ENCODE peak calls at places on chromosome 10, in ten cellular contexts. B, G, S, Y, L, V, Q, K, F and R are unnamed samples.

GRCh38 chr10:76632158-76633051 is 1005.2 kb downstream of the KCNMA1 start:
- DNase-seq in G (peak; percentile 69), K (no peak), L (peak; percentile 40), B (no peak), S (peak; percentile 70), F (peak; percentile 18), V (no peak), Y (no peak), Q (peak; percentile 53), R (no peak)

GRCh38 chr10:17910144-17910789 is 41.5 kb upstream of the SLC39A12 start:
- DNase-seq in B (no peak), L (peak; percentile 1), V (peak; percentile 59), K (no peak), F (peak; percentile 46), Q (no peak), Y (peak; percentile 25), G (peak; percentile 26), S (peak; percentile 31), R (peak; percentile 52)

GRCh38 chr10:50805981-50806622 is 66.4 kb downstream of the ASAH2B start:
- DNase-seq in G (no peak), B (no peak), L (no peak), Y (no peak), F (no peak), V (no peak), Q (no peak), S (no peak), K (no peak), R (no peak)

GRCh38 chr10:33248638-33249037 is 85.8 kb downstream of the NRP1 start:
- DNase-seq in B (peak; percentile 64), F (peak; percentile 35), K (no peak), Q (no peak), Y (peak; percentile 73), L (no peak), S (peak; percentile 90), G (no peak), V (no peak), R (no peak)

GRCh38 chr10:26457088-26457487 is 18.9 kb downstream of the APBB1IP start:
- DNase-seq in Q (no peak), F (peak; percentile 79), V (no peak), K (no peak), L (no peak), B (no peak), S (no peak), G (no peak), Y (no peak), R (no peak)

GRCh38 chr10:201328-201771 is 66.1 kb downstream of the ZMYND11 start:
- DNase-seq in F (no peak), B (no peak), Q (no peak), L (no peak), Y (no peak), K (no peak), S (peak; percentile 34), V (no peak), G (no peak), R (no peak)

GRCh38 chr10:124601016-124601415 is 139.4 kb downstream of the LHPP start:
- DNase-seq in Y (no peak), B (no peak), Q (no peak), G (no peak), F (no peak), V (no peak), S (no peak), L (no peak), K (no peak), R (no peak)

GRCh38 chr10:27746364-27747095 is 911 bp upstream of the MKX start:
- DNase-seq in S (no peak), L (no peak), F (no peak), Y (no peak), K (no peak), Q (no peak), V (no peak), G (peak; percentile 70), B (no peak), R (no peak)

GRCh38 chr10:68332259-68333057 is at the start of gene PBLD:
- DNase-seq in L (peak; percentile 54), S (peak; percentile 82), G (peak; percentile 93), Q (peak; percentile 60), B (peak; percentile 48), Y (peak; percentile 65), V (peak; percentile 86), F (peak; percentile 74), K (peak; percentile 46), R (peak; percentile 61)